ENCODE peak calls at places on chromosomes 7 and 10, in four cellular contexts. O is IMR-90, H is GM12865, Y is thyroid gland. M is an unnamed sample.

GRCh38 chr10:16602104-16602735 is 80.5 kb upstream of the C1QL3 start:
- DNase-seq in Y (no peak), H (no peak), O (no peak), M (no peak)

GRCh38 chr10:75111906-75112703 is 649 bp downstream of the SAMD8 start:
- DNase-seq in O (peak; percentile 50), Y (peak; percentile 48), H (peak; percentile 71), M (peak; percentile 60)

GRCh38 chr10:116671274-116671926 is 50.6 kb downstream of the PNLIPRP2 start:
- DNase-seq in O (peak; percentile 68), Y (no peak), H (no peak), M (no peak)

GRCh38 chr10:26854524-26854923 is 6.2 kb downstream of the ABI1 start:
- DNase-seq in H (no peak), Y (no peak), O (peak; percentile 24), M (no peak)

GRCh38 chr10:124606822-124607221 is 137.4 kb downstream of the FAM53B start:
- DNase-seq in Y (no peak), H (no peak), O (no peak), M (no peak)

GRCh38 chr7:159139202-159139601 is 5.5 kb downstream of the VIPR2 start:
- DNase-seq in Y (no peak), O (no peak), H (no peak), M (no peak)

GRCh38 chr10:91194497-91195179 is 25.8 kb upstream of the PCGF5 start:
- DNase-seq in Y (no peak), O (peak; percentile 81), H (no peak), M (peak; percentile 65)

GRCh38 chr7:81501220-81501619 is 268.6 kb downstream of the HGF start:
- DNase-seq in O (peak; percentile 81), H (peak; percentile 9), Y (no peak), M (peak; percentile 62)

GRCh38 chr7:138186951-138187351 is 110.7 kb downstream of the AKR1D1 start:
- DNase-seq in O (peak; percentile 4), H (no peak), Y (no peak), M (peak; percentile 93)

GRCh38 chr10:103069453-103070331 is 123.4 kb downstream of the NT5C2 start:
- DNase-seq in Y (peak; percentile 81), H (peak; percentile 83), O (peak; percentile 68), M (peak; percentile 61)

GRCh38 chr10:43221419-43222293 is 45.2 kb downstream of the RASGEF1A start:
- DNase-seq in H (no peak), Y (peak; percentile 0), O (no peak), M (no peak)

GRCh38 chr7:85750454-85750949 is 563.6 kb upstream of the SEMA3D start:
- DNase-seq in H (peak; percentile 52), Y (peak; percentile 35), O (peak; percentile 37), M (peak; percentile 48)

GRCh38 chr10:128254486-128254885 is 128.3 kb upstream of the MKI67 start:
- DNase-seq in Y (no peak), O (no peak), H (no peak), M (no peak)

GRCh38 chr7:155749578-155749977 is 62.7 kb downstream of the SHH start:
- DNase-seq in Y (no peak), O (no peak), H (no peak), M (no peak)

GRCh38 chr7:36961097-36961496 is 236.8 kb upstream of the AOAH start:
- DNase-seq in O (no peak), H (no peak), Y (no peak), M (no peak)

GRCh38 chr7:26865094-26865388 is 651 bp upstream of the SKAP2 start:
- DNase-seq in Y (no peak), H (no peak), O (no peak), M (no peak)

GRCh38 chr10:5615263-5615820 is 51.1 kb downstream of the ASB13 start:
- DNase-seq in H (no peak), Y (no peak), O (no peak), M (peak; percentile 67)

GRCh38 chr10:73517166-73517888 is 21.5 kb upstream of the PPP3CB start:
- DNase-seq in H (no peak), O (peak; percentile 51), Y (no peak), M (no peak)

GRCh38 chr7:95871078-95871848 is 98.9 kb downstream of the DYNC1I1 start:
- DNase-seq in H (peak; percentile 60), Y (peak; percentile 38), O (peak; percentile 45), M (peak; percentile 59)

GRCh38 chr10:112986791-112987190 is 36.7 kb downstream of the TCF7L2 start:
- DNase-seq in Y (no peak), H (no peak), O (no peak), M (peak; percentile 59)

GRCh38 chr10:26430641-26431163 is 7.4 kb upstream of the APBB1IP start:
- DNase-seq in O (no peak), Y (no peak), H (peak; percentile 93), M (no peak)

GRCh38 chr7:20238754-20239324 is 21.7 kb upstream of the MACC1 start:
- DNase-seq in H (peak; percentile 94), Y (no peak), O (no peak), M (no peak)

GRCh38 chr10:53453196-53453595 is 680.6 kb upstream of the MBL2 start:
- DNase-seq in O (no peak), Y (no peak), H (no peak), M (no peak)

GRCh38 chr7:98526059-98526458 is 91.0 kb upstream of the NPTX2 start:
- DNase-seq in H (no peak), O (no peak), Y (no peak), M (no peak)

GRCh38 chr10:24513155-24513554 is 210.5 kb downstream of the ARHGAP21 start:
- DNase-seq in H (peak; percentile 17), Y (peak; percentile 39), O (peak; percentile 34), M (peak; percentile 49)

GRCh38 chr10:119655566-119656001 is 4.4 kb downstream of the BAG3 start:
- DNase-seq in H (no peak), O (peak; percentile 88), Y (no peak), M (peak; percentile 86)

GRCh38 chr10:121886997-121887622 is 40.7 kb downstream of the ATE1 start:
- DNase-seq in H (peak; percentile 69), O (peak; percentile 69), Y (peak; percentile 70), M (peak; percentile 73)

GRCh38 chr10:120131183-120131582 is 238.7 kb downstream of the SEC23IP start:
- DNase-seq in O (no peak), H (peak; percentile 14), Y (peak; percentile 7), M (peak; percentile 32)

GRCh38 chr10:54749623-54750022 is 51.4 kb downstream of the PCDH15 start:
- DNase-seq in H (peak; percentile 5), O (no peak), Y (no peak), M (no peak)

GRCh38 chr10:72096115-72097000 is 8.0 kb upstream of the SPOCK2 start:
- DNase-seq in H (no peak), O (peak; percentile 71), Y (no peak), M (peak; percentile 70)

GRCh38 chr7:155166108-155166507 is 96.0 kb downstream of the HTR5A start:
- DNase-seq in Y (no peak), O (no peak), H (no peak), M (no peak)

GRCh38 chr7:143320620-143321019 is 4.7 kb downstream of the CLCN1 start:
- DNase-seq in Y (peak; percentile 20), H (no peak), O (no peak), M (no peak)

GRCh38 chr10:129956902-129957673 is 7.0 kb downstream of the EBF3 start:
- DNase-seq in O (no peak), H (no peak), Y (no peak), M (no peak)

GRCh38 chr10:129960493-129961273 is 3.4 kb downstream of the EBF3 start:
- DNase-seq in O (no peak), Y (no peak), H (no peak), M (no peak)

GRCh38 chr10:129959544-129960492 is 4.3 kb downstream of the EBF3 start:
- DNase-seq in Y (no peak), O (no peak), H (no peak), M (no peak)

GRCh38 chr10:129958118-129958685 is 5.9 kb downstream of the EBF3 start:
- DNase-seq in Y (no peak), O (no peak), H (no peak), M (no peak)

DNA sequence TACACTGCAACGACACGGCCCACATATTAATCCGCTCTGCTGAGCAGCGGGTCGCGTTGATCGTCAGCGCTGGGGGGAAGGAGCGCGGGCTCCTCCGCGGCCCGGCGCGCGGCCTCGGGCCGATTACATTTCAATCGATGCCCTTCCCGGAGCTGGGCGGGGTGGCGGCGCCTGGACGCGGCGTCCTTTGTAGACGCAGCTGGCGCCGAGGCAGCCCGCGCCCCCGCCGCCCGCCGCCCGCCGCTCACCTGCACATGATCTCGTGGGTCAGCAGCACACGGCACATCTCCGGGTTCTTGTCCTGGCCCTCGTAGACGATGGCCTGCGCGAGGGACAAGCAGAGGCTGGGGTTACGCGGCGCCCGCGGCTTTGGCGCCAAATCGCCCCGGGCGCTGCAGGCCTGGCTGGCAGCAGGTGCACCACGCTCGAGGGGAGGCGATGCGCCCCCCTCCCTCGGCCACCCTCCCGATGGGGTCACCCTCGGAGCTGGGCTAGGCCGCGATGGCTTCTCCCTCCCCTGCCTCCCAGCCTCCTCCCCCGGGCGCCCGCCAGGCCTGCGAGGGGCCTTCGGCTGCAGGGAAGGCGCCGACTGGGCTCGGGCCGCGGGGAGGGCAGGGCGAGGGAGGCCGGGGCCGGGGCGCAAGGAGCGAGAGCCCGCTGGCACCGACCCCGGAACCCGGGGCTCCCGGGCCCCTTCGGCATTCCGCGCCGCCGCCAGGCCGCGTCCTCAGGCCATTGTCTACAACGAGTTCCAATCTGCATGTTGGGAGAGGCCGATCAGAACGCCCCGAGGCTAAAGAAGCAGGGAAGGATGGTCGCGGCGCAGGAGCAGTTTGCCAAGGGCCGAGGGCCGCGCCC is 5.2 kb downstream of the EBF3 start:
- DNase-seq in O (no peak), Y (no peak), H (no peak), M (no peak)
- H3K4me3 ChIP-seq in O (no peak overlapping the region), Y (peak overlapping the region; percentile 29), H (no peak overlapping the region), M (no peak overlapping the region)

GRCh38 chr7:1794888-1795542 is 124.9 kb downstream of the ELFN1 start:
- DNase-seq in O (no peak), Y (no peak), H (no peak), M (no peak)
- TF ChIP-seq CTCF in O (peak; percentile 32), Y (no peak), H (peak; percentile 27), M (peak; percentile 24)

GRCh38 chr7:55964802-55965470 is 551 bp downstream of the NIPSNAP2 start:
- DNase-seq in H (peak; percentile 84), O (peak; percentile 19), Y (peak; percentile 84), M (peak; percentile 55)
- H3K4me3 ChIP-seq in H (peak overlapping the region; percentile 90), O (peak overlapping the region; percentile 95), Y (peak overlapping the region; percentile 63), M (peak overlapping the region; percentile 64)

DNA sequence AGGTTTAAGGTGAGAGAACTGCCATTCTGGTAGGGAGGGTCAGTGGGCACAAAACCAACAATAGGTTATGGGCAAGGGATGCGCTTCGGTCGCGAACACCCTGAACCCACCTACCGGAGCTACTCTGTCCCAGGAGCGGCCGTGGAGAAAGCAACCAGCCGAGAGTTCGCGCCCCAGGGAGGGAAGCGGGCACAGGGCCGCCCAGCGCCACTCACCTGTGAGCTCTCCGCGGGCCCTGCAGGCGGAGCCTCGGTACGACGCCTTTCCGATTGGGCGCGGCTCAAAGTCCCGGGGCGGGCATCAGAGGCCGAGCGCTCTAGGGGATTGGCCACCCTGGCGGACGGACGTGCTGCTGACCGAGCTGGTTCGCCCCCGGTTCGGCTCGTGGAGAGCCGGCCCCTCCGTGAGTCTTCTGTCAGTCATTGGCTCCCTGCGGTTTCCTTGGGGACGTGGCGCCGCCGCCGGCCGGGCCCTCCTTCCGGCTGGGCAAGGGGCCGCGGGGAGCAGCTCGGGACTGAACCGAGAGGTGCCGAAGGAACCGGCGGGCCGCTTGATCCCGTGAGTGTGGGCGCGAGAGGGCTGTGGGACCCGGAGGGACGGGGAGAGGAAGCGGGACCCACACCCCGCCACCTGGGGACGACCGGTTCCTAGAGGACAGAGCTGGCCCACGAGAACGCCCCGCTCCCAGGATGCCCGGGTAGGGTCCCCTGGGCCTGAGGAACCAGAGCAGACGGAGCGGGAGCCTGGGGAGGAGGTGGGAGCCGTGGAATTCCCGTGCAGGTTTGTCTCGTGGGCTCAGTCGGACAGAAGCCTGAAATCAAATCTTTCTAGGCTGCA is at the start of gene ENTPD7:
- DNase-seq in O (peak; percentile 95), H (peak; percentile 97), Y (peak; percentile 97), M (peak; percentile 96)
- TF ChIP-seq CTCF in O (peak; percentile 8), H (no peak), Y (peak; percentile 30), M (no peak)